ENCODE peak calls at places on chromosomes 16 and 17, in nine cellular contexts. O, G, F, X, E, K, W, R and H are unnamed samples.

GRCh38 chr17:64111831-64112230 is 18.1 kb downstream of the ERN1 start:
- DNase-seq in O (no peak), F (no peak), E (no peak), R (no peak), X (no peak), G (no peak), W (no peak), K (no peak), H (no peak)

GRCh38 chr17:31579265-31579664 is 187.8 kb downstream of the RAB11FIP4 start:
- DNase-seq in W (no peak), X (no peak), O (no peak), G (peak), F (no peak), E (peak), K (peak), R (no peak), H (no peak)

GRCh38 chr16:58732545-58733247 is 1.4 kb downstream of the GOT2 start:
- DNase-seq in F (no peak), K (peak), W (no peak), X (no peak), E (peak), G (no peak), R (no peak), O (no peak), H (no peak)

GRCh38 chr17:18043491-18043890 is 4.3 kb downstream of the GID4 start:
- DNase-seq in K (no peak), E (no peak), O (no peak), R (no peak), X (no peak), G (no peak), W (no peak), F (no peak), H (no peak)

GRCh38 chr17:36485805-36486203 is 677 bp upstream of the ZNHIT3 start:
- DNase-seq in K (no peak), R (no peak), E (no peak), W (no peak), O (no peak), G (no peak), X (no peak), F (no peak), H (no peak)

GRCh38 chr17:50605434-50605833 is 29.2 kb upstream of the ABCC3 start:
- DNase-seq in O (no peak), F (no peak), X (no peak), R (no peak), E (no peak), K (peak), W (no peak), G (no peak), H (no peak)

GRCh38 chr17:78202666-78203065 is 11.4 kb upstream of the BIRC5 start:
- DNase-seq in E (no peak), R (no peak), W (no peak), G (no peak), F (no peak), K (no peak), X (no peak), O (no peak), H (no peak)

GRCh38 chr17:58965221-58965620 is 141.5 kb downstream of the TRIM37 start:
- DNase-seq in W (no peak), X (no peak), G (no peak), R (no peak), F (no peak), K (no peak), O (no peak), E (peak), H (no peak)

GRCh38 chr17:7549401-7550055 is 670 bp downstream of the TNFSF12 start:
- DNase-seq in O (no peak), G (no peak), W (no peak), F (no peak), E (peak), R (no peak), X (no peak), K (no peak), H (no peak)

GRCh38 chr16:30183961-30184429 is 593 bp downstream of the CORO1A start:
- DNase-seq in G (no peak), W (peak), O (no peak), X (no peak), E (peak), R (peak), F (no peak), K (no peak), H (no peak)

GRCh38 chr17:82031885-82032627 is 578 bp downstream of the RAC3 start:
- DNase-seq in F (no peak), E (no peak), W (no peak), K (no peak), G (no peak), O (no peak), X (peak), R (no peak), H (no peak)

GRCh38 chr16:3187798-3188674 is at the start of gene OR1F1:
- DNase-seq in W (peak), X (peak), R (no peak), G (peak), E (peak), K (peak), F (no peak), O (peak), H (peak)

GRCh38 chr16:24771132-24771778 is 41.8 kb downstream of the TNRC6A start:
- DNase-seq in K (peak), F (no peak), R (no peak), O (peak), W (no peak), G (no peak), E (no peak), X (no peak), H (no peak)

GRCh38 chr17:80824549-80825470 is 166.8 kb upstream of the CHMP6 start:
- DNase-seq in E (no peak), F (no peak), R (no peak), W (no peak), X (no peak), K (no peak), O (no peak), G (no peak), H (no peak)

GRCh38 chr16:63192969-63193368 is 1156.7 kb upstream of the CDH8 start:
- DNase-seq in X (no peak), K (no peak), G (no peak), R (no peak), W (no peak), F (no peak), E (no peak), O (no peak), H (no peak)

GRCh38 chr16:50173318-50173717 is 20.2 kb downstream of the TENT4B start:
- DNase-seq in E (no peak), F (no peak), W (no peak), O (no peak), G (no peak), R (no peak), K (no peak), X (no peak), H (no peak)

GRCh38 chr17:79242873-79243602 is 168.4 kb downstream of the ENGASE start:
- DNase-seq in O (no peak), R (no peak), F (no peak), K (no peak), G (no peak), X (no peak), E (no peak), W (no peak), H (no peak)

GRCh38 chr16:30775381-30776099 is 11.5 kb downstream of the ZNF629 start:
- DNase-seq in E (peak), G (no peak), O (peak), W (peak), X (peak), F (peak), R (no peak), K (peak), H (peak)

GRCh38 chr17:76716146-76716833 is 5.5 kb upstream of the MXRA7 start:
- DNase-seq in X (no peak), R (no peak), G (no peak), F (peak), E (no peak), O (peak), K (peak), W (no peak), H (peak)

GRCh38 chr16:67547423-67548264 is 14.7 kb upstream of the CTCF start:
- DNase-seq in O (no peak), R (no peak), G (no peak), E (no peak), K (no peak), W (no peak), X (no peak), F (no peak), H (no peak)

GRCh38 chr16:19583665-19584300 is 28.3 kb downstream of the VPS35L start:
- DNase-seq in X (peak), K (peak), R (no peak), F (no peak), W (peak), O (peak), E (peak), G (no peak), H (peak)

GRCh38 chr16:13795131-13795530 is 124.8 kb upstream of the ERCC4 start:
- DNase-seq in G (no peak), R (no peak), W (no peak), K (no peak), F (no peak), X (no peak), O (no peak), E (no peak), H (no peak)